ENCODE peak calls at places on chromosomes 7 and 10, in ten cellular contexts. V is gastrocnemius medialis; L is PC-3; J is BE2C; T is HCT116; G is neuronal stem cell; Z is uterus; M is heart right ventricle; H is CD8-positive, alpha-beta T cell; W is WERI-Rb-1. P is an unnamed sample.
A peak's percentile ranks its signal among the peaks of the same experiment; 100 is the strongest.

GRCh38 chr10:92240289-92241157 is 50.4 kb downstream of the CPEB3 start:
- DNase-seq in T (no peak), L (peak; percentile 59), W (peak; percentile 55), G (peak; percentile 54), M (no peak), J (peak; percentile 53), H (peak; percentile 14), Z (peak; percentile 35), V (peak; percentile 70), P (peak; percentile 54)

GRCh38 chr10:125768217-125768616 is 7.4 kb downstream of the MMP21 start:
- DNase-seq in Z (no peak), W (no peak), M (no peak), G (no peak), J (no peak), T (no peak), H (no peak), V (no peak), L (no peak), P (no peak)

GRCh38 chr7:924541-925231 is 29.8 kb downstream of the ADAP1 start:
- DNase-seq in V (no peak), Z (peak; percentile 15), T (no peak), H (no peak), L (no peak), W (no peak), G (no peak), J (no peak), M (peak; percentile 27), P (peak; percentile 45)

GRCh38 chr10:79079490-79080355 is 11.0 kb downstream of the ZMIZ1 start:
- DNase-seq in V (peak; percentile 78), L (peak; percentile 79), G (no peak), W (no peak), J (peak; percentile 48), H (no peak), Z (no peak), M (peak; percentile 62), T (no peak), P (peak; percentile 88)

GRCh38 chr10:77636967-77637473 is 588 bp downstream of the KCNMA1 start:
- DNase-seq in M (no peak), G (no peak), J (peak; percentile 21), L (no peak), T (no peak), H (no peak), V (no peak), W (no peak), Z (no peak), P (no peak)

GRCh38 chr10:1416456-1417037 is 320.8 kb downstream of the ADARB2 start:
- DNase-seq in L (no peak), W (no peak), V (no peak), J (no peak), T (no peak), M (no peak), H (no peak), Z (no peak), G (no peak), P (no peak)

GRCh38 chr10:127550861-127551260 is 1.8 kb downstream of the NPS start:
- DNase-seq in J (no peak), V (no peak), W (no peak), M (no peak), H (no peak), T (no peak), G (no peak), Z (no peak), L (peak; percentile 36), P (no peak)

GRCh38 chr7:139620676-139621344 is 97.3 kb downstream of the CLEC2L start:
- DNase-seq in Z (peak; percentile 37), M (no peak), H (peak; percentile 25), V (no peak), T (peak; percentile 26), L (peak; percentile 57), W (peak; percentile 64), J (peak; percentile 66), G (no peak), P (peak; percentile 34)

GRCh38 chr10:79248341-79248931 is 98.8 kb upstream of the PPIF start:
- DNase-seq in J (peak; percentile 86), T (no peak), G (no peak), M (peak; percentile 45), W (peak; percentile 53), V (no peak), L (no peak), Z (peak; percentile 69), H (no peak), P (no peak)

GRCh38 chr10:52486840-52487611 is 172.9 kb downstream of the DKK1 start:
- DNase-seq in H (no peak), J (no peak), T (no peak), W (no peak), G (no peak), V (no peak), L (peak; percentile 100), M (no peak), Z (no peak), P (no peak)

GRCh38 chr7:80379034-80379433 is 132.8 kb downstream of the GNAT3 start:
- DNase-seq in Z (no peak), T (no peak), J (no peak), W (no peak), G (no peak), L (peak; percentile 77), V (no peak), M (no peak), H (no peak), P (no peak)

GRCh38 chr7:29893351-29894005 is 87.2 kb downstream of the WIPF3 start:
- DNase-seq in J (no peak), T (no peak), G (no peak), V (no peak), W (no peak), M (no peak), H (no peak), L (no peak), Z (no peak), P (no peak)

GRCh38 chr7:157219154-157219553 is 80.4 kb downstream of the UBE3C start:
- DNase-seq in G (no peak), L (no peak), V (no peak), W (no peak), J (no peak), T (no peak), M (no peak), Z (no peak), H (no peak), P (no peak)

GRCh38 chr10:2876032-2876431 is 191.3 kb upstream of the PFKP start:
- DNase-seq in G (no peak), V (no peak), H (no peak), Z (no peak), W (no peak), T (no peak), L (no peak), M (no peak), J (no peak), P (no peak)

GRCh38 chr7:141258559-141258958 is 184.7 kb downstream of the TMEM178B start:
- DNase-seq in T (no peak), W (no peak), Z (no peak), M (no peak), G (no peak), V (no peak), H (no peak), L (no peak), J (no peak), P (no peak)

GRCh38 chr7:64946772-64947171 is 43.7 kb downstream of the ZNF273 start:
- DNase-seq in Z (no peak), J (peak; percentile 34), M (no peak), V (no peak), T (no peak), W (peak; percentile 77), L (peak; percentile 8), G (peak; percentile 6), H (no peak), P (no peak)

GRCh38 chr7:111059826-111060225 is 31.1 kb upstream of the LRRN3 start:
- DNase-seq in G (no peak), T (no peak), W (no peak), H (no peak), L (no peak), J (no peak), M (no peak), V (no peak), Z (no peak), P (no peak)
- H3K9me3 ChIP-seq in G (peaks cover 22% of the 10 kb centered on the region), T (no peaks in the 10 kb centered on the region), W (peaks cover 4% of the 10 kb centered on the region), H (peaks cover 4% of the 10 kb centered on the region), L (no peaks in the 10 kb centered on the region), J (no peaks in the 10 kb centered on the region), M (peaks cover 17% of the 10 kb centered on the region), V (no peaks in the 10 kb centered on the region), Z (no peaks in the 10 kb centered on the region), P (no peaks in the 10 kb centered on the region)

DNA sequence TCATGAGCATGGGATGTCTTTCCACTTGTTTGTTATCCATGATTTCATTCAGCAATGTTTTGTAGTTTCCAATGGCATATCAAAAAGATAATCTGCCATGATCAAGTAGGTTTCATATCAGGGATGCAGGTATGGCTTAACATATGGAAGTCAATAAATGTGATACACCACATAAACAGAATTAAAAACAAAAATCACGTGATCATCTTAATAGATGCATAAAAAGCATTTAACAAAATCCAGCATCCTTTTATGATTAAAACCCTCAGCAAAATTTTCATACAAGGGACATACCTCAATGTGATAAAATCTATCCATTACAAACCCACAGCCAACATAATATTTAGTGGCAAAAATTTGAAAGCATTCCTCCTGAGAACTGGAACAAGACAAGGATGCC is 90.3 kb downstream of the ZNF37A start:
- DNase-seq in J (no peak), V (no peak), M (no peak), G (no peak), T (no peak), H (no peak), L (no peak), Z (no peak), W (no peak), P (no peak)
- H3K9me3 ChIP-seq in J (no peaks in the 10 kb centered on the region), V (no peaks in the 10 kb centered on the region), M (peaks cover 13% of the 10 kb centered on the region), G (no peaks in the 10 kb centered on the region), T (no peaks in the 10 kb centered on the region), H (no peaks in the 10 kb centered on the region), L (peaks cover 4% of the 10 kb centered on the region), Z (no peaks in the 10 kb centered on the region), W (no peaks in the 10 kb centered on the region), P (peaks cover 3% of the 10 kb centered on the region)

GRCh38 chr10:37685741-37686683 is 171.4 kb downstream of the ZNF248 start:
- DNase-seq in Z (no peak), W (no peak), T (no peak), V (no peak), L (no peak), H (no peak), J (no peak), M (no peak), G (no peak), P (no peak)
- H3K9me3 ChIP-seq in Z (no peaks in the 10 kb centered on the region), W (no peaks in the 10 kb centered on the region), T (no peaks in the 10 kb centered on the region), V (no peaks in the 10 kb centered on the region), L (no peaks in the 10 kb centered on the region), H (no peaks in the 10 kb centered on the region), J (no peaks in the 10 kb centered on the region), M (peaks cover 33% of the 10 kb centered on the region), G (no peaks in the 10 kb centered on the region), P (peaks cover 3% of the 10 kb centered on the region)

DNA sequence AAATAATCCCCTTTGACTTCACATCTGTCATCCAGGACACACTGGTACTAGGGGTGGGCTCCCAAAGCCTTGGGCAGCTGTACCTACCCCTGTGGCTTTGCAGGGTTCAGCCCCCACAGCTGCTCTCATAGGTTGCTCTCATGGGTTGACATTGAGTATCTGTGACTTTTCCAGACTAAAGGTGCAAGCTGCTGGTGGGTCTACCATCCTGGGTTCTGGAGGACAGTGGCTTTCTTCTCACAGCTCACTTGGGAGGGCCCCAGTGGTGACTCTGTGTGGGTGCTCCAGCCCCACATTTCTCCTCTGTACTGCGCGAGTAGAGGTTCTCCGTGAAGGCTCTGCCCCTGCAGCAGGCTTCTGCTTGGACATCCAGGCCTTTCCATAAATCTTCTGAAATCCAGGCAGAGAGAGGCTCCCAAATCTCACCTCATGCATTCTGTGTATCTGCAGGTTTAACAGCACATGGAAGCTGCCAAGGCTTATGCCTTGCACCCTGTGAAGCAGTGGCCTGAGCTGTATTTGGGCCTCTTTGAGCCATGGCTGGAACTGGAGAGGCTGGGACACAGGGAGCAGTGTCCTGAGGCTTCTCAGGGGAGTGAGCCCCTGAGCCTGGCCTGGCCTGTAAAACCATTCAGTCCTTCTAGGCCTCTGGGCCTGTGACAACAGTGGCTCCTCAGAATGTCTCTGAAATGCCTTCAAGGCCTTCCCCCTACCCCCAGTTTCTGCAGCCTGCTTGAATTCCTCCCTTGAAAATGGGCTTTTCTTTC is 52.2 kb downstream of the TRIM24 start:
- DNase-seq in V (no peak), J (no peak), L (no peak), M (no peak), H (no peak), G (no peak), Z (no peak), T (no peak), W (no peak), P (no peak)
- H3K9me3 ChIP-seq in V (no peaks in the 10 kb centered on the region), J (no peaks in the 10 kb centered on the region), L (no peaks in the 10 kb centered on the region), M (no peaks in the 10 kb centered on the region), H (no peaks in the 10 kb centered on the region), G (peaks cover 49% of the 10 kb centered on the region), Z (no peaks in the 10 kb centered on the region), T (no peaks in the 10 kb centered on the region), W (no peaks in the 10 kb centered on the region), P (no peaks in the 10 kb centered on the region)